ENCODE peak calls at places on chromosomes 12 and 14, in four cellular contexts. U is activated CD8-positive, alpha-beta memory T cell treated with anti-CD3 and anti-CD28 coated beads for 1 hour; B is GM19239; W is osteoblast. X is an unnamed sample.

GRCh38 chr14:57492859-57493258 is 798 bp downstream of the CCDC198 start:
- DNase-seq in U (no peak), B (no peak), W (no peak), X (no peak)

GRCh38 chr12:29735604-29736003 is 48.1 kb downstream of the TMTC1 start:
- DNase-seq in U (no peak), B (no peak), W (no peak), X (no peak)

GRCh38 chr12:47816646-47817271 is 2.9 kb downstream of the HDAC7 start:
- DNase-seq in U (no peak), B (no peak), W (peak), X (no peak)

GRCh38 chr12:31876568-31877424 is 82.4 kb upstream of the RESF1 start:
- DNase-seq in U (no peak), B (no peak), W (no peak), X (peak)

GRCh38 chr12:2640281-2640680 is 154.5 kb upstream of the FKBP4 start:
- DNase-seq in U (no peak), B (no peak), W (peak), X (no peak)

GRCh38 chr14:105193916-105194782 is 13.0 kb upstream of the NUDT14 start:
- DNase-seq in U (no peak), B (no peak), W (no peak), X (no peak)

GRCh38 chr12:69985656-69986055 is 160.6 kb downstream of the MYRFL start:
- DNase-seq in U (no peak), B (no peak), W (no peak), X (no peak)

GRCh38 chr12:109937371-109937770 is 37.3 kb downstream of the TCHP start:
- DNase-seq in U (no peak), B (no peak), W (no peak), X (no peak)

GRCh38 chr12:110906985-110907384 is 13.4 kb downstream of the MYL2 start:
- DNase-seq in U (no peak), B (no peak), W (peak), X (no peak)

GRCh38 chr14:102043251-102044025 is 43.4 kb downstream of the HSP90AA1 start:
- DNase-seq in U (no peak), B (no peak), W (peak), X (no peak)

GRCh38 chr12:100656141-100656540 is 82.7 kb downstream of the GAS2L3 start:
- DNase-seq in U (no peak), B (no peak), W (no peak), X (no peak)

GRCh38 chr12:55929306-55929791 is 1.6 kb upstream of the DGKA start:
- DNase-seq in U (peak), B (peak), W (peak), X (peak)

GRCh38 chr14:100688598-100689499 is 37.8 kb upstream of the DLK1 start:
- DNase-seq in U (no peak), B (no peak), W (peak), X (no peak)

X was measured in right lobe of liver.